ENCODE peak calls at places on chromosomes 2 and 18, in six cellular contexts. P is HFF-Myc; Z is activated naive CD4-positive, alpha-beta T cell treated with anti-CD3 and anti-CD28 coated beads, Interleukin-2, amount 10 ng/mL, durations not matched to agents 7 days and 5 days; A is AG08395; F is progenitor cell of endocrine pancreas; I is activated T-cell treated with anti-CD3 and anti-CD28 coated beads for 4 hours. R is an unnamed sample.

GRCh38 chr2:100614455-100615000 is 51.7 kb downstream of the PDCL3 start:
- DNase-seq in P (no peak), Z (no peak), A (no peak), F (no peak), I (no peak), R (no peak)

GRCh38 chr2:2840101-2840531 is 509.0 kb upstream of the MYT1L start:
- DNase-seq in P (no peak), Z (no peak), A (no peak), F (no peak), I (no peak), R (no peak)

GRCh38 chr18:59617468-59617932 is 79.7 kb downstream of the CCBE1 start:
- DNase-seq in P (no peak), Z (no peak), A (no peak), F (no peak), I (no peak), R (no peak)

GRCh38 chr2:217989221-217989948 is 13.4 kb downstream of the TNS1 start:
- DNase-seq in P (no peak), Z (no peak), A (no peak), F (no peak), I (no peak), R (no peak)

GRCh38 chr18:2656237-2657042 is 914 bp downstream of the SMCHD1 start:
- DNase-seq in P (no peak), Z (peak), A (peak), F (peak), I (no peak), R (peak)

GRCh38 chr18:46184296-46185080 is 80.3 kb downstream of the HAUS1 start:
- DNase-seq in P (no peak), Z (no peak), A (no peak), F (no peak), I (no peak), R (no peak)

GRCh38 chr2:40281021-40281940 is 170.6 kb downstream of the SLC8A1 start:
- DNase-seq in P (peak), Z (no peak), A (peak), F (no peak), I (no peak), R (no peak)

GRCh38 chr2:233380132-233381012 is 26.1 kb downstream of the DGKD start:
- DNase-seq in P (no peak), Z (no peak), A (no peak), F (no peak), I (no peak), R (no peak)

GRCh38 chr18:23307567-23308295 is 145.4 kb upstream of the RIOK3 start:
- DNase-seq in P (no peak), Z (peak), A (peak), F (no peak), I (no peak), R (peak)

GRCh38 chr2:104929663-104930062 is 75.7 kb downstream of the POU3F3 start:
- DNase-seq in P (no peak), Z (no peak), A (no peak), F (no peak), I (no peak), R (no peak)

GRCh38 chr2:174760845-174761473 is 3.3 kb downstream of the CHRNA1 start:
- DNase-seq in P (no peak), Z (no peak), A (no peak), F (no peak), I (no peak), R (no peak)

GRCh38 chr2:95354469-95354901 is 48.0 kb upstream of the FAHD2A start:
- DNase-seq in P (no peak), Z (peak), A (no peak), F (no peak), I (no peak), R (no peak)

GRCh38 chr2:174546519-174547506 is 50.8 kb downstream of the WIPF1 start:
- DNase-seq in P (no peak), Z (peak), A (peak), F (no peak), I (no peak), R (peak)

GRCh38 chr2:69693472-69694450 is 48.2 kb upstream of the ANXA4 start:
- DNase-seq in P (no peak), Z (peak), A (no peak), F (no peak), I (no peak), R (peak)

GRCh38 chr18:38318416-38318815 is 752.8 kb upstream of the CELF4 start:
- DNase-seq in P (no peak), Z (no peak), A (no peak), F (no peak), I (no peak), R (no peak)

GRCh38 chr2:46849741-46850474 is 65.7 kb downstream of the MCFD2 start:
- DNase-seq in P (no peak), Z (no peak), A (no peak), F (no peak), I (no peak), R (no peak)

GRCh38 chr2:113183264-113183663 is 9.5 kb downstream of the PSD4 start:
- DNase-seq in P (no peak), Z (no peak), A (no peak), F (no peak), I (no peak), R (no peak)

GRCh38 chr18:79867666-79868065 is 69.9 kb downstream of the KCNG2 start:
- DNase-seq in P (no peak), Z (no peak), A (no peak), F (no peak), I (no peak), R (no peak)

GRCh38 chr2:64639691-64640090 is 14.0 kb downstream of the SERTAD2 start:
- DNase-seq in P (no peak), Z (no peak), A (no peak), F (no peak), I (no peak), R (no peak)

GRCh38 chr2:168699834-168700417 is 102.5 kb upstream of the NOSTRIN start:
- DNase-seq in P (peak), Z (no peak), A (peak), F (no peak), I (no peak), R (no peak)

GRCh38 chr2:109457366-109457765 is 156.4 kb downstream of the SEPTIN10 start:
- DNase-seq in P (no peak), Z (no peak), A (no peak), F (no peak), I (no peak), R (no peak)

GRCh38 chr2:54240515-54241219 is 15.4 kb downstream of the TSPYL6 start:
- DNase-seq in P (no peak), Z (no peak), A (peak), F (no peak), I (no peak), R (no peak)

GRCh38 chr2:240435955-240436625 is 627 bp downstream of the GPC1 start:
- DNase-seq in P (no peak), Z (peak), A (no peak), F (no peak), I (no peak), R (no peak)

GRCh38 chr18:13565228-13565627 is 161.1 kb downstream of the FAM210A start:
- DNase-seq in P (no peak), Z (no peak), A (peak), F (no peak), I (no peak), R (no peak)

GRCh38 chr2:204108301-204108700 is 171.7 kb downstream of the ICOS start:
- DNase-seq in P (peak), Z (peak), A (peak), F (no peak), I (peak), R (peak)

R was measured in DND-41.